ENCODE peak calls at places on chromosomes 11 and 22, in nine cellular contexts. One of them, this sample, is unnamed.

GRCh38 chr11:62383822-62384221 is 35.0 kb upstream of the SCGB1A1 start:
- DNase-seq in endodermal cell: no peak
- DNase-seq in iPS DF 19.7: no peak
- DNase-seq in HEK293T: no peak
- DNase-seq in stimulated activated CD4-positive, alpha-beta T cell treated with anti-CD3 and anti-CD28 coated beads, TNF-alpha, amount 100 ng/mL, for 1 hour: no peak
- DNase-seq in NCI-H2171: no peak
- DNase-seq in CD14-positive monocyte: no peak
- DNase-seq in neural crest cell: no peak
- DNase-seq in ovary: no peak
- DNase-seq in this sample: no peak

GRCh38 chr11:8110396-8110795 is 29.4 kb downstream of the TUB start:
- DNase-seq in endodermal cell: no peak
- DNase-seq in NCI-H2171: peak; percentile 71
- DNase-seq in iPS DF 19.7: no peak
- DNase-seq in HEK293T: no peak
- DNase-seq in neural crest cell: no peak
- DNase-seq in stimulated activated CD4-positive, alpha-beta T cell treated with anti-CD3 and anti-CD28 coated beads, TNF-alpha, amount 100 ng/mL, for 1 hour: no peak
- DNase-seq in CD14-positive monocyte: no peak
- DNase-seq in ovary: no peak
- DNase-seq in this sample: no peak

GRCh38 chr11:101797335-101797734 is 117.5 kb upstream of the CEP126 start:
- DNase-seq in ovary: no peak
- DNase-seq in CD14-positive monocyte: no peak
- DNase-seq in neural crest cell: no peak
- DNase-seq in NCI-H2171: no peak
- DNase-seq in endodermal cell: no peak
- DNase-seq in iPS DF 19.7: no peak
- DNase-seq in stimulated activated CD4-positive, alpha-beta T cell treated with anti-CD3 and anti-CD28 coated beads, TNF-alpha, amount 100 ng/mL, for 1 hour: no peak
- DNase-seq in HEK293T: no peak
- DNase-seq in this sample: no peak

GRCh38 chr11:94767701-94768601 is at the start of gene AMOTL1:
- DNase-seq in CD14-positive monocyte: peak; percentile 53
- DNase-seq in HEK293T: peak; percentile 87
- DNase-seq in stimulated activated CD4-positive, alpha-beta T cell treated with anti-CD3 and anti-CD28 coated beads, TNF-alpha, amount 100 ng/mL, for 1 hour: no peak
- DNase-seq in ovary: peak; percentile 61
- DNase-seq in NCI-H2171: no peak
- DNase-seq in iPS DF 19.7: peak; percentile 77
- DNase-seq in endodermal cell: peak; percentile 98
- DNase-seq in neural crest cell: peak; percentile 80
- DNase-seq in this sample: no peak

GRCh38 chr11:73335204-73335923 is 27.3 kb downstream of the ARHGEF17 start:
- DNase-seq in HEK293T: peak; percentile 87
- DNase-seq in endodermal cell: peak; percentile 97
- DNase-seq in stimulated activated CD4-positive, alpha-beta T cell treated with anti-CD3 and anti-CD28 coated beads, TNF-alpha, amount 100 ng/mL, for 1 hour: peak; percentile 76
- DNase-seq in neural crest cell: peak; percentile 97
- DNase-seq in CD14-positive monocyte: peak; percentile 76
- DNase-seq in NCI-H2171: peak; percentile 61
- DNase-seq in iPS DF 19.7: no peak
- DNase-seq in ovary: peak; percentile 78
- DNase-seq in this sample: peak; percentile 82

GRCh38 chr11:33179431-33179830 is 18.2 kb upstream of the CSTF3 start:
- DNase-seq in stimulated activated CD4-positive, alpha-beta T cell treated with anti-CD3 and anti-CD28 coated beads, TNF-alpha, amount 100 ng/mL, for 1 hour: no peak
- DNase-seq in ovary: no peak
- DNase-seq in endodermal cell: no peak
- DNase-seq in neural crest cell: no peak
- DNase-seq in NCI-H2171: no peak
- DNase-seq in CD14-positive monocyte: no peak
- DNase-seq in HEK293T: no peak
- DNase-seq in iPS DF 19.7: no peak
- DNase-seq in this sample: no peak

GRCh38 chr11:92393218-92393617 is 168.6 kb downstream of the FAT3 start:
- DNase-seq in neural crest cell: no peak
- DNase-seq in HEK293T: no peak
- DNase-seq in stimulated activated CD4-positive, alpha-beta T cell treated with anti-CD3 and anti-CD28 coated beads, TNF-alpha, amount 100 ng/mL, for 1 hour: no peak
- DNase-seq in iPS DF 19.7: no peak
- DNase-seq in endodermal cell: no peak
- DNase-seq in NCI-H2171: peak; percentile 5
- DNase-seq in CD14-positive monocyte: no peak
- DNase-seq in ovary: no peak
- DNase-seq in this sample: no peak

GRCh38 chr11:114132427-114132826 is 72.9 kb downstream of the ZBTB16 start:
- DNase-seq in CD14-positive monocyte: peak; percentile 19
- DNase-seq in NCI-H2171: no peak
- DNase-seq in HEK293T: no peak
- DNase-seq in neural crest cell: no peak
- DNase-seq in stimulated activated CD4-positive, alpha-beta T cell treated with anti-CD3 and anti-CD28 coated beads, TNF-alpha, amount 100 ng/mL, for 1 hour: no peak
- DNase-seq in iPS DF 19.7: no peak
- DNase-seq in endodermal cell: peak; percentile 57
- DNase-seq in ovary: no peak
- DNase-seq in this sample: no peak

GRCh38 chr22:32994921-32995320 is 63.3 kb downstream of the SYN3 start:
- DNase-seq in endodermal cell: no peak
- DNase-seq in neural crest cell: no peak
- DNase-seq in ovary: no peak
- DNase-seq in HEK293T: no peak
- DNase-seq in NCI-H2171: no peak
- DNase-seq in iPS DF 19.7: no peak
- DNase-seq in stimulated activated CD4-positive, alpha-beta T cell treated with anti-CD3 and anti-CD28 coated beads, TNF-alpha, amount 100 ng/mL, for 1 hour: no peak
- DNase-seq in CD14-positive monocyte: no peak
- DNase-seq in this sample: no peak

GRCh38 chr22:46592390-46592872 is 27.8 kb upstream of the GRAMD4 start:
- DNase-seq in NCI-H2171: no peak
- DNase-seq in endodermal cell: peak; percentile 56
- DNase-seq in CD14-positive monocyte: peak; percentile 64
- DNase-seq in stimulated activated CD4-positive, alpha-beta T cell treated with anti-CD3 and anti-CD28 coated beads, TNF-alpha, amount 100 ng/mL, for 1 hour: no peak
- DNase-seq in neural crest cell: no peak
- DNase-seq in iPS DF 19.7: no peak
- DNase-seq in ovary: no peak
- DNase-seq in HEK293T: no peak
- DNase-seq in this sample: peak; percentile 59

GRCh38 chr11:86916330-86916729 is 38.9 kb downstream of the FZD4 start:
- DNase-seq in neural crest cell: no peak
- DNase-seq in iPS DF 19.7: no peak
- DNase-seq in stimulated activated CD4-positive, alpha-beta T cell treated with anti-CD3 and anti-CD28 coated beads, TNF-alpha, amount 100 ng/mL, for 1 hour: no peak
- DNase-seq in ovary: no peak
- DNase-seq in HEK293T: no peak
- DNase-seq in CD14-positive monocyte: no peak
- DNase-seq in endodermal cell: no peak
- DNase-seq in NCI-H2171: no peak
- DNase-seq in this sample: no peak

This sample was measured in memory B cell.